ENCODE peak calls at places on chromosomes 7 and 10, in nine cellular contexts. One of them, this sample, is unnamed.

GRCh38 chr7:28554791-28555471 is 142.6 kb downstream of the CREB5 start:
- DNase-seq in AG09319: no peak
- DNase-seq in fibroblast of mammary gland: no peak
- DNase-seq in nephron progenitor cell: no peak
- DNase-seq in K562: no peak
- DNase-seq in colonic mucosa: no peak
- DNase-seq in lower lobe of right lung: no peak
- DNase-seq in cardiac fibroblast: no peak
- DNase-seq in endothelial cell: no peak
- DNase-seq in this sample: no peak

GRCh38 chr7:99190359-99191009 is 17.4 kb downstream of the KPNA7 start:
- DNase-seq in AG09319: no peak
- DNase-seq in fibroblast of mammary gland: no peak
- DNase-seq in nephron progenitor cell: no peak
- DNase-seq in K562: no peak
- DNase-seq in colonic mucosa: no peak
- DNase-seq in lower lobe of right lung: no peak
- DNase-seq in cardiac fibroblast: no peak
- DNase-seq in endothelial cell: no peak
- DNase-seq in this sample: no peak

GRCh38 chr10:80132299-80133139 is at the start of gene PLAC9:
- DNase-seq in AG09319: no peak
- DNase-seq in fibroblast of mammary gland: no peak
- DNase-seq in nephron progenitor cell: peak; percentile 71
- DNase-seq in K562: no peak
- DNase-seq in colonic mucosa: no peak
- DNase-seq in lower lobe of right lung: peak; percentile 54
- DNase-seq in cardiac fibroblast: peak; percentile 32
- DNase-seq in endothelial cell: peak; percentile 56
- DNase-seq in this sample: no peak

GRCh38 chr10:93746844-93747284 is 10.9 kb upstream of the LGI1 start:
- DNase-seq in AG09319: peak; percentile 75
- DNase-seq in fibroblast of mammary gland: peak; percentile 83
- DNase-seq in nephron progenitor cell: no peak
- DNase-seq in K562: peak; percentile 4
- DNase-seq in colonic mucosa: peak; percentile 36
- DNase-seq in lower lobe of right lung: no peak
- DNase-seq in cardiac fibroblast: peak; percentile 87
- DNase-seq in endothelial cell: peak; percentile 17
- DNase-seq in this sample: peak; percentile 10

GRCh38 chr10:88459523-88459922 is 123.6 kb downstream of the RNLS start:
- DNase-seq in AG09319: no peak
- DNase-seq in fibroblast of mammary gland: no peak
- DNase-seq in nephron progenitor cell: no peak
- DNase-seq in K562: no peak
- DNase-seq in colonic mucosa: no peak
- DNase-seq in lower lobe of right lung: no peak
- DNase-seq in cardiac fibroblast: no peak
- DNase-seq in endothelial cell: no peak
- DNase-seq in this sample: no peak

GRCh38 chr7:4951903-4952636 is 6.9 kb downstream of the MMD2 start:
- DNase-seq in AG09319: no peak
- DNase-seq in fibroblast of mammary gland: peak; percentile 15
- DNase-seq in nephron progenitor cell: peak; percentile 62
- DNase-seq in K562: peak; percentile 40
- DNase-seq in colonic mucosa: no peak
- DNase-seq in lower lobe of right lung: no peak
- DNase-seq in cardiac fibroblast: peak; percentile 22
- DNase-seq in endothelial cell: peak; percentile 36
- DNase-seq in this sample: peak; percentile 11

GRCh38 chr10:78377362-78377761 is 343.7 kb downstream of the RPS24 start:
- DNase-seq in AG09319: no peak
- DNase-seq in fibroblast of mammary gland: no peak
- DNase-seq in nephron progenitor cell: no peak
- DNase-seq in K562: no peak
- DNase-seq in colonic mucosa: no peak
- DNase-seq in lower lobe of right lung: no peak
- DNase-seq in cardiac fibroblast: no peak
- DNase-seq in endothelial cell: no peak
- DNase-seq in this sample: no peak

GRCh38 chr7:42858570-42858969 is 53.3 kb downstream of the C7orf25 start:
- DNase-seq in AG09319: no peak
- DNase-seq in fibroblast of mammary gland: peak; percentile 12
- DNase-seq in nephron progenitor cell: no peak
- DNase-seq in K562: no peak
- DNase-seq in colonic mucosa: no peak
- DNase-seq in lower lobe of right lung: no peak
- DNase-seq in cardiac fibroblast: peak; percentile 36
- DNase-seq in endothelial cell: no peak
- DNase-seq in this sample: no peak

GRCh38 chr7:85564861-85565630 is 378.2 kb upstream of the SEMA3D start:
- DNase-seq in AG09319: no peak
- DNase-seq in fibroblast of mammary gland: no peak
- DNase-seq in nephron progenitor cell: no peak
- DNase-seq in K562: no peak
- DNase-seq in colonic mucosa: no peak
- DNase-seq in lower lobe of right lung: no peak
- DNase-seq in cardiac fibroblast: peak; percentile 3
- DNase-seq in endothelial cell: no peak
- DNase-seq in this sample: no peak

GRCh38 chr10:78194050-78194449 is 160.4 kb downstream of the RPS24 start:
- DNase-seq in AG09319: no peak
- DNase-seq in fibroblast of mammary gland: no peak
- DNase-seq in nephron progenitor cell: no peak
- DNase-seq in K562: no peak
- DNase-seq in colonic mucosa: no peak
- DNase-seq in lower lobe of right lung: no peak
- DNase-seq in cardiac fibroblast: no peak
- DNase-seq in endothelial cell: no peak
- DNase-seq in this sample: no peak

GRCh38 chr7:94696981-94697670 is 41.2 kb upstream of the SGCE start:
- DNase-seq in AG09319: peak; percentile 77
- DNase-seq in fibroblast of mammary gland: peak; percentile 98
- DNase-seq in nephron progenitor cell: no peak
- DNase-seq in K562: no peak
- DNase-seq in colonic mucosa: peak; percentile 36
- DNase-seq in lower lobe of right lung: no peak
- DNase-seq in cardiac fibroblast: peak; percentile 98
- DNase-seq in endothelial cell: no peak
- DNase-seq in this sample: no peak

GRCh38 chr10:44118500-44118899 is 266.4 kb downstream of the CXCL12 start:
- DNase-seq in AG09319: no peak
- DNase-seq in fibroblast of mammary gland: no peak
- DNase-seq in nephron progenitor cell: no peak
- DNase-seq in K562: no peak
- DNase-seq in colonic mucosa: no peak
- DNase-seq in lower lobe of right lung: no peak
- DNase-seq in cardiac fibroblast: no peak
- DNase-seq in endothelial cell: no peak
- DNase-seq in this sample: no peak

DNA sequence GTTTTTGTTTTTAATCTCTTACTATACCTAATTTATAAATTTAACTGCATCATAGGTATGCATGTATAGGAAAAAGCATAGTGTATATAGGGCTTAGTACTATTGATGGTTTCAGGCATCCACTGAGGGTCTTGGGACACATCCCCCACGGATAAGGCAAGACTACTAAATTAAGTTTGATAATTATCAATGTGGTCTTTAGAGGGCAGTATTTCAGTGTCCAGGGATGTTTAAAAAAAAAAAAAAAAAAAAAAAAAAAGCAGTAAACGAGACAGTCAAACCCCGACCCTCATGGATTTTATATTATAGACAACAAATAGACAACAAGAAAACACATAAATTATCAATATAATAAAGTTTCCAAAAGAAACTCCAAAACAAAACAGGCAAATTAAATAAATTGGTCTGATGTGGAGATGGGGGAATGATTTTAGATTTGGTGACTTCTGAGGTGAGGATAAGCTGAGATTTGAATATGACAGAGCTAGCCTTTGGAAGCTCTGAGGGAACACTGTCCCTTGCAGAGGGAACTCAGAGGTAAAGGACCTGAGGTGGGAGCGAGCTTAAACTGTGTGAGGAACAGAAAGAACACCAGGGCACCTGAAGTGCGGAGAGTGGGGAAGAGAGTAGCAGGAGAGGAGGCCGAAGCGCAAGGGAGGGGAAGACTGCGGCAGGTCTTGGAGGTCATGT is 14.8 kb downstream of the ACSM6 start:
- DNase-seq in AG09319: no peak
- DNase-seq in fibroblast of mammary gland: no peak
- DNase-seq in nephron progenitor cell: no peak
- DNase-seq in K562: peak; percentile 5
- DNase-seq in colonic mucosa: no peak
- DNase-seq in lower lobe of right lung: no peak
- DNase-seq in cardiac fibroblast: peak; percentile 37
- DNase-seq in endothelial cell: no peak
- DNase-seq in this sample: no peak
- TF ChIP-seq CTCF in AG09319: peak; percentile 34
- TF ChIP-seq CTCF in fibroblast of mammary gland: peak; percentile 41
- TF ChIP-seq CTCF in nephron progenitor cell: peak; percentile 21
- TF ChIP-seq CTCF in K562: no peak
- TF ChIP-seq CTCF in colonic mucosa: peak; percentile 17
- TF ChIP-seq CTCF in lower lobe of right lung: peak; percentile 31
- TF ChIP-seq CTCF in cardiac fibroblast: no peak
- TF ChIP-seq CTCF in endothelial cell: peak; percentile 39
- TF ChIP-seq CTCF in this sample: peak; percentile 23

DNA sequence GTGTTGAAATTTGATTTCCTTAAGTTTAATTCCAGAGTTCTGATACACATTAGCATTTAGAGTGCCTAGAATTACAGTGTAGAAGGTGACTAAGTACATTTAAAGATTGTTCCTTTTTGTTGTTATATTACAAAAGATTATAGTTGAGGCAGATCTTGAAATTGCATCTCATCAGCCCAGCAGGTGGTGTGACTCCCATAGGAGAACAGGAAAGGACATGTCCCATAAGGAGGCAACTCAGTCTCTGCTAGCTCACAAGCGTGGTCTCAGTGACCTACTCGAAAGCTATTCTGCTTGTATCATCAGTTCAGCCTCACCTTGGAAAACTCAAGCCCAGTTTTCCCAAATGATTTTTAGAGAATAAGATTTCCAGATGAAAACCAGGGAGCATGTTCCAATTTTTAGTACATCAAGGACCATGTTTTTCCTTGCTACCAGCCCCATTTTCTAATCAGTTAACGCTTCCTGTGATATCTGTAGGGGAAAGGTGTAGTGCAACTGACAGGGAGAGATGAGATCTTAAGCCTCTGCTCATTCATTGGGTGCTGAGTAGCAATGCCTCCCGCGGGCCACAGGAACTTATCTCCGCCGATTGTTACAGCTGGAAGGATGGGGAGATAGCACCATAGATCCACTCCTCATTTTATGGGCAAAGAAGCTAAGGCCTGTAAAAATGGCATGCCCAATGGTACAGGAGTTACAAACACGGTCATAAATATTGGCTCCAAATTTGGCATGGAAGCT is 1.1 kb upstream of the GNAI1 start:
- DNase-seq in AG09319: no peak
- DNase-seq in fibroblast of mammary gland: peak; percentile 50
- DNase-seq in nephron progenitor cell: no peak
- DNase-seq in K562: no peak
- DNase-seq in colonic mucosa: no peak
- DNase-seq in lower lobe of right lung: no peak
- DNase-seq in cardiac fibroblast: peak; percentile 47
- DNase-seq in endothelial cell: peak; percentile 10
- DNase-seq in this sample: no peak
- TF ChIP-seq CTCF in AG09319: peak; percentile 9
- TF ChIP-seq CTCF in fibroblast of mammary gland: peak; percentile 18
- TF ChIP-seq CTCF in nephron progenitor cell: no peak
- TF ChIP-seq CTCF in K562: no peak
- TF ChIP-seq CTCF in colonic mucosa: no peak
- TF ChIP-seq CTCF in lower lobe of right lung: no peak
- TF ChIP-seq CTCF in cardiac fibroblast: no peak
- TF ChIP-seq CTCF in endothelial cell: no peak
- TF ChIP-seq CTCF in this sample: no peak

GRCh38 chr7:33044986-33045385 is 17.6 kb downstream of the NT5C3A start:
- DNase-seq in AG09319: no peak
- DNase-seq in fibroblast of mammary gland: peak; percentile 35
- DNase-seq in nephron progenitor cell: no peak
- DNase-seq in K562: no peak
- DNase-seq in colonic mucosa: no peak
- DNase-seq in lower lobe of right lung: no peak
- DNase-seq in cardiac fibroblast: peak; percentile 31
- DNase-seq in endothelial cell: no peak
- DNase-seq in this sample: no peak

GRCh38 chr7:33050425-33051318 is 11.9 kb downstream of the NT5C3A start:
- DNase-seq in AG09319: no peak
- DNase-seq in fibroblast of mammary gland: peak; percentile 69
- DNase-seq in nephron progenitor cell: no peak
- DNase-seq in K562: peak; percentile 57
- DNase-seq in colonic mucosa: peak; percentile 56
- DNase-seq in lower lobe of right lung: no peak
- DNase-seq in cardiac fibroblast: peak; percentile 65
- DNase-seq in endothelial cell: peak; percentile 32
- DNase-seq in this sample: peak; percentile 39

GRCh38 chr7:33043875-33044718 is 18.5 kb downstream of the NT5C3A start:
- DNase-seq in AG09319: no peak
- DNase-seq in fibroblast of mammary gland: peak; percentile 42
- DNase-seq in nephron progenitor cell: no peak
- DNase-seq in K562: no peak
- DNase-seq in colonic mucosa: peak; percentile 59
- DNase-seq in lower lobe of right lung: no peak
- DNase-seq in cardiac fibroblast: peak; percentile 52
- DNase-seq in endothelial cell: no peak
- DNase-seq in this sample: no peak

GRCh38 chr7:33048257-33048656 is 14.3 kb downstream of the NT5C3A start:
- DNase-seq in AG09319: no peak
- DNase-seq in fibroblast of mammary gland: no peak
- DNase-seq in nephron progenitor cell: no peak
- DNase-seq in K562: no peak
- DNase-seq in colonic mucosa: no peak
- DNase-seq in lower lobe of right lung: no peak
- DNase-seq in cardiac fibroblast: no peak
- DNase-seq in endothelial cell: no peak
- DNase-seq in this sample: no peak

DNA sequence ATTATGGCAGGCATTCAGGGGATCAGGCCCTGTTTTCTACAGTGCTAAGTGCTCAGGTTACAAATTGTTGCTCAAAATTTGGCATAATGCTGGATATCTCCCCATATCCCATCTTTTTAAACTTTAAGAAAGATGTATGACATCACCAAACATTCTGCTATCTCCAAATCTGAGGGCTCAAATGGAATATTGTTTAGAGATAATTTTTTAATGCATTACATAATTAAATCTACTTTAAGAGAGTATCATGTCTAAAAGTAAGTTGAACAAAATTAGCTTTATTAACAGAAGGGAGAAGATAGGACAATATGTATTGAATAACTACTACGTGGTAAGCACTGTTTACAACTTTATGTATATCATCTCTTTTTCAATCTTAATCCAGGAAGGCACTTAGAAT is 13.9 kb downstream of the NT5C3A start:
- DNase-seq in AG09319: no peak
- DNase-seq in fibroblast of mammary gland: no peak
- DNase-seq in nephron progenitor cell: no peak
- DNase-seq in K562: no peak
- DNase-seq in colonic mucosa: no peak
- DNase-seq in lower lobe of right lung: no peak
- DNase-seq in cardiac fibroblast: no peak
- DNase-seq in endothelial cell: no peak
- DNase-seq in this sample: no peak
- TF ChIP-seq CTCF in AG09319: no peak
- TF ChIP-seq CTCF in fibroblast of mammary gland: no peak
- TF ChIP-seq CTCF in nephron progenitor cell: no peak
- TF ChIP-seq CTCF in K562: no peak
- TF ChIP-seq CTCF in colonic mucosa: no peak
- TF ChIP-seq CTCF in lower lobe of right lung: no peak
- TF ChIP-seq CTCF in cardiac fibroblast: no peak
- TF ChIP-seq CTCF in endothelial cell: no peak
- TF ChIP-seq CTCF in this sample: no peak

GRCh38 chr7:156820445-156821063 is 72.4 kb downstream of the LMBR1 start:
- DNase-seq in AG09319: no peak
- DNase-seq in fibroblast of mammary gland: no peak
- DNase-seq in nephron progenitor cell: no peak
- DNase-seq in K562: no peak
- DNase-seq in colonic mucosa: no peak
- DNase-seq in lower lobe of right lung: no peak
- DNase-seq in cardiac fibroblast: no peak
- DNase-seq in endothelial cell: no peak
- DNase-seq in this sample: no peak
- TF ChIP-seq CTCF in AG09319: no peak
- TF ChIP-seq CTCF in fibroblast of mammary gland: peak; percentile 34
- TF ChIP-seq CTCF in nephron progenitor cell: peak; percentile 39
- TF ChIP-seq CTCF in K562: peak; percentile 43
- TF ChIP-seq CTCF in colonic mucosa: no peak
- TF ChIP-seq CTCF in lower lobe of right lung: no peak
- TF ChIP-seq CTCF in cardiac fibroblast: peak; percentile 26
- TF ChIP-seq CTCF in endothelial cell: peak; percentile 44
- TF ChIP-seq CTCF in this sample: peak; percentile 62